ENCODE peak calls at places on chromosomes 1 and 21, in seven cellular contexts. L is NCI-H1092; Y is activated CD8-positive, alpha-beta memory T cell treated with anti-CD3 and anti-CD28 coated beads, Interleukin-2, amount 50 U/mL, for 48 hours; B is cortex of kidney; R is stimulated activated CD8-positive, alpha-beta memory T cell treated with anti-CD3 and anti-CD28 coated beads, Interleukin-15, amount 100 ng/mL, for 24 hours; P is hippocampal formation; J is stimulated activated CD4-positive, alpha-beta T cell treated with anti-CD3 and anti-CD28 coated beads, Interleukin-15, amount 100 ng/mL, for 1 hour. V is an unnamed sample.

GRCh38 chr1:236688705-236689104 is 2.4 kb downstream of the ACTN2 start:
- DNase-seq in L (no peak), Y (no peak), B (no peak), R (no peak), P (no peak), J (no peak), V (no peak)

GRCh38 chr1:17070163-17070525 is 16.3 kb upstream of the SDHB start:
- DNase-seq in L (no peak), Y (no peak), B (no peak), R (no peak), P (no peak), J (no peak), V (no peak)

GRCh38 chr1:22275626-22276395 is 132.9 kb upstream of the WNT4 start:
- DNase-seq in L (peak; percentile 35), Y (peak; percentile 79), B (no peak), R (peak; percentile 6), P (peak; percentile 4), J (no peak), V (peak; percentile 16)

GRCh38 chr21:15015622-15016471 is 49.0 kb downstream of the NRIP1 start:
- DNase-seq in L (no peak), Y (no peak), B (no peak), R (no peak), P (no peak), J (no peak), V (peak; percentile 67)

GRCh38 chr21:24428539-24429186 is 1178.6 kb downstream of the MRPL39 start:
- DNase-seq in L (no peak), Y (no peak), B (no peak), R (no peak), P (no peak), J (no peak), V (peak; percentile 2)

GRCh38 chr1:176880954-176881595 is 283.4 kb downstream of the ASTN1 start:
- DNase-seq in L (peak; percentile 77), Y (peak; percentile 81), B (no peak), R (peak; percentile 28), P (peak; percentile 46), J (no peak), V (peak; percentile 79)

GRCh38 chr1:170397061-170397460 is 134.9 kb upstream of the GORAB start:
- DNase-seq in L (no peak), Y (no peak), B (no peak), R (no peak), P (no peak), J (no peak), V (no peak)

GRCh38 chr1:202649553-202650392 is 60.5 kb downstream of the SYT2 start:
- DNase-seq in L (no peak), Y (no peak), B (no peak), R (no peak), P (no peak), J (no peak), V (no peak)

GRCh38 chr1:40641601-40642242 is 23.8 kb downstream of the RIMS3 start:
- DNase-seq in L (no peak), Y (no peak), B (no peak), R (no peak), P (no peak), J (no peak), V (no peak)

GRCh38 chr1:32106663-32107273 is 1.1 kb upstream of the KPNA6 start:
- DNase-seq in L (no peak), Y (no peak), B (no peak), R (no peak), P (no peak), J (no peak), V (no peak)

GRCh38 chr1:163922743-163923186 is 601.0 kb downstream of the NUF2 start:
- DNase-seq in L (no peak), Y (no peak), B (no peak), R (no peak), P (no peak), J (no peak), V (no peak)

V was measured in NCI-H460.